ENCODE peak calls at places on chromosomes 3 and 15, in five cellular contexts. S, I, J, M and C are unnamed samples.

GRCh38 chr15:99306694-99307338 is 55.5 kb downstream of the LRRC28 start:
- DNase-seq in S (no peak), I (no peak), J (peak; percentile 54), M (peak; percentile 64), C (no peak)

GRCh38 chr3:24963762-24964625 is 464.1 kb upstream of the RARB start:
- DNase-seq in S (peak; percentile 36), I (peak; percentile 24), J (no peak), M (peak; percentile 13), C (no peak)

GRCh38 chr3:171695476-171695875 is 114.8 kb downstream of the PLD1 start:
- DNase-seq in S (no peak), I (no peak), J (no peak), M (no peak), C (no peak)

GRCh38 chr3:8641472-8641871 is 3.1 kb downstream of the SSUH2 start:
- DNase-seq in S (no peak), I (no peak), J (no peak), M (no peak), C (no peak)

GRCh38 chr3:61875488-61875887 is 314.1 kb downstream of the PTPRG start:
- DNase-seq in S (no peak), I (no peak), J (no peak), M (no peak), C (no peak)

GRCh38 chr15:89333959-89334509 is 590 bp downstream of the POLG start:
- DNase-seq in S (no peak), I (no peak), J (peak; percentile 79), M (peak; percentile 48), C (no peak)

GRCh38 chr3:59970384-59970783 is 920.6 kb upstream of the CFAP20DC start:
- DNase-seq in S (no peak), I (no peak), J (no peak), M (no peak), C (no peak)

GRCh38 chr15:29921130-29921601 is 98.9 kb upstream of the TJP1 start:
- DNase-seq in S (no peak), I (peak; percentile 48), J (no peak), M (no peak), C (no peak)

GRCh38 chr3:102980379-102980726 is 545.5 kb downstream of the ZPLD1 start:
- DNase-seq in S (no peak), I (peak; percentile 7), J (no peak), M (no peak), C (no peak)

GRCh38 chr3:48470286-48470685 is 23.7 kb downstream of the ATRIP start:
- DNase-seq in S (no peak), I (no peak), J (no peak), M (no peak), C (no peak)

GRCh38 chr15:37289109-37289765 is 188.9 kb upstream of the MEIS2 start:
- DNase-seq in S (peak; percentile 22), I (peak; percentile 40), J (no peak), M (no peak), C (no peak)

GRCh38 chr3:159586587-159587202 is 401.9 kb upstream of the IL12A start:
- DNase-seq in S (peak; percentile 64), I (peak; percentile 78), J (no peak), M (no peak), C (no peak)

GRCh38 chr3:108180214-108180613 is 42.0 kb downstream of the IFT57 start:
- DNase-seq in S (no peak), I (peak; percentile 88), J (no peak), M (no peak), C (no peak)

GRCh38 chr3:56188201-56188600 is 280.1 kb downstream of the ERC2 start:
- DNase-seq in S (no peak), I (no peak), J (no peak), M (no peak), C (no peak)

GRCh38 chr15:86572368-86572841 is 492.7 kb downstream of the AGBL1 start:
- DNase-seq in S (no peak), I (no peak), J (no peak), M (no peak), C (no peak)

GRCh38 chr3:129230311-129231019 is 18.9 kb upstream of the COPG1 start:
- DNase-seq in S (no peak), I (peak; percentile 98), J (no peak), M (no peak), C (no peak)

GRCh38 chr3:13231781-13232515 is 158.7 kb upstream of the IQSEC1 start:
- DNase-seq in S (no peak), I (peak; percentile 7), J (no peak), M (no peak), C (no peak)

GRCh38 chr15:66251790-66252355 is 1.7 kb downstream of the MEGF11 start:
- DNase-seq in S (no peak), I (peak; percentile 17), J (no peak), M (no peak), C (no peak)

GRCh38 chr15:92409006-92409405 is 15.3 kb downstream of the ST8SIA2 start:
- DNase-seq in S (no peak), I (no peak), J (no peak), M (no peak), C (no peak)

GRCh38 chr3:36444909-36445308 is 64.6 kb downstream of the STAC start:
- DNase-seq in S (no peak), I (peak; percentile 36), J (no peak), M (no peak), C (no peak)

GRCh38 chr3:8143186-8143585 is 358.4 kb upstream of the LMCD1 start:
- DNase-seq in S (no peak), I (no peak), J (no peak), M (no peak), C (no peak)

GRCh38 chr3:29644261-29644660 is 363.4 kb downstream of the RBMS3 start:
- DNase-seq in S (no peak), I (no peak), J (no peak), M (no peak), C (no peak)

GRCh38 chr3:178551916-178552321 is 15.7 kb downstream of the KCNMB2 start:
- DNase-seq in S (no peak), I (no peak), J (no peak), M (no peak), C (peak; percentile 36)

GRCh38 chr15:57251941-57252340 is 124.4 kb upstream of the CGNL1 start:
- DNase-seq in S (no peak), I (peak; percentile 71), J (no peak), M (no peak), C (no peak)

GRCh38 chr3:160369784-160370183 is 29.2 kb downstream of the IFT80 start:
- DNase-seq in S (no peak), I (no peak), J (no peak), M (no peak), C (no peak)

GRCh38 chr3:10522646-10523303 is 17.4 kb upstream of the ATP2B2 start:
- DNase-seq in S (no peak), I (no peak), J (no peak), M (no peak), C (no peak)

GRCh38 chr15:75056036-75056435 is 32.6 kb downstream of the PPCDC start:
- DNase-seq in S (no peak), I (no peak), J (no peak), M (no peak), C (no peak)

GRCh38 chr3:127405791-127406190 is 117.9 kb upstream of the PRR20G start:
- DNase-seq in S (no peak), I (no peak), J (no peak), M (no peak), C (no peak)

GRCh38 chr3:188077160-188077812 is 76.7 kb upstream of the LPP start:
- DNase-seq in S (no peak), I (no peak), J (peak; percentile 82), M (no peak), C (no peak)

GRCh38 chr3:17584066-17584465 is 158.4 kb downstream of the TBC1D5 start:
- DNase-seq in S (no peak), I (no peak), J (no peak), M (no peak), C (no peak)

GRCh38 chr3:127739347-127740135 is 66.8 kb downstream of the ABTB1 start:
- DNase-seq in S (no peak), I (no peak), J (no peak), M (no peak), C (no peak)

GRCh38 chr3:72082121-72082715 is 297.3 kb upstream of the PROK2 start:
- DNase-seq in S (peak; percentile 52), I (no peak), J (no peak), M (no peak), C (no peak)

GRCh38 chr3:113631143-113631542 is 65.3 kb downstream of the USF3 start:
- DNase-seq in S (no peak), I (no peak), J (no peak), M (no peak), C (no peak)

GRCh38 chr15:80342148-80342547 is 62.0 kb upstream of the ARNT2 start:
- DNase-seq in S (no peak), I (no peak), J (no peak), M (no peak), C (no peak)

GRCh38 chr15:84079885-84080777 is 155.4 kb upstream of the GOLGA6L4 start:
- DNase-seq in S (peak; percentile 28), I (no peak), J (peak; percentile 52), M (peak; percentile 53), C (no peak)

GRCh38 chr15:74958908-74959642 is 2.5 kb upstream of the RPP25 start:
- DNase-seq in S (peak; percentile 32), I (no peak), J (no peak), M (no peak), C (no peak)

GRCh38 chr3:116897382-116897781 is 187.8 kb downstream of the TUSC7 start:
- DNase-seq in S (no peak), I (peak; percentile 6), J (no peak), M (no peak), C (no peak)

GRCh38 chr15:55279746-55280351 is 9.8 kb downstream of the RAB27A start:
- DNase-seq in S (no peak), I (peak; percentile 94), J (no peak), M (no peak), C (no peak)